ENCODE peak calls at places on chromosomes 4 and X, in nine cellular contexts. A, U, B, Z, S, O, V, Q and W are unnamed samples.

GRCh38 chrX:107718156-107718621 is 57.4 kb downstream of the TSC22D3 start:
- DNase-seq in A (peak; percentile 71), U (peak; percentile 78), B (peak; percentile 75), Z (peak; percentile 92), S (peak; percentile 69), O (peak; percentile 82), V (peak; percentile 92), Q (peak; percentile 82), W (peak; percentile 77)

GRCh38 chrX:115894087-115894486 is 276.5 kb upstream of the AGTR2 start:
- DNase-seq in A (peak; percentile 2), U (peak; percentile 33), B (no peak), Z (no peak), S (peak; percentile 35), O (peak; percentile 13), V (peak; percentile 91), Q (no peak), W (peak; percentile 39)

GRCh38 chr4:31071807-31072486 is 351.8 kb downstream of the PCDH7 start:
- DNase-seq in A (no peak), U (peak; percentile 15), B (no peak), Z (no peak), S (no peak), O (no peak), V (no peak), Q (no peak), W (no peak)

GRCh38 chr4:67721317-67721769 is 20.4 kb upstream of the UBA6 start:
- DNase-seq in A (no peak), U (no peak), B (no peak), Z (no peak), S (no peak), O (no peak), V (no peak), Q (no peak), W (no peak)

GRCh38 chrX:135295238-135295943 is 13.9 kb upstream of the ETDC start:
- DNase-seq in A (no peak), U (peak; percentile 39), B (no peak), Z (peak; percentile 54), S (no peak), O (peak; percentile 81), V (peak; percentile 61), Q (peak; percentile 80), W (peak; percentile 79)

GRCh38 chr4:20486433-20486832 is 213.8 kb upstream of the PACRGL start:
- DNase-seq in A (no peak), U (no peak), B (no peak), Z (no peak), S (no peak), O (no peak), V (no peak), Q (no peak), W (no peak)

GRCh38 chr4:56823933-56824600 is 2.6 kb upstream of the SPINK2 start:
- DNase-seq in A (no peak), U (no peak), B (no peak), Z (no peak), S (no peak), O (no peak), V (no peak), Q (no peak), W (no peak)

GRCh38 chrX:50988649-50989048 is 78.1 kb downstream of the BMP15 start:
- DNase-seq in A (no peak), U (peak; percentile 33), B (peak; percentile 53), Z (peak; percentile 38), S (peak; percentile 28), O (peak; percentile 53), V (peak; percentile 84), Q (peak; percentile 49), W (peak; percentile 11)

GRCh38 chrX:31832263-31832662 is 760.4 kb upstream of the FTHL17 start:
- DNase-seq in A (no peak), U (no peak), B (no peak), Z (no peak), S (peak; percentile 8), O (no peak), V (no peak), Q (no peak), W (no peak)

GRCh38 chrX:9204560-9204959 is 170.6 kb upstream of the FAM9B start:
- DNase-seq in A (no peak), U (peak; percentile 55), B (peak; percentile 54), Z (no peak), S (no peak), O (no peak), V (no peak), Q (no peak), W (no peak)

GRCh38 chr4:100295792-100296191 is 105.5 kb upstream of the DDIT4L start:
- DNase-seq in A (no peak), U (peak; percentile 56), B (peak; percentile 25), Z (no peak), S (peak; percentile 43), O (no peak), V (no peak), Q (no peak), W (no peak)

GRCh38 chrX:94057385-94057784 is 383.4 kb downstream of the FAM133A start:
- DNase-seq in A (no peak), U (no peak), B (peak; percentile 1), Z (no peak), S (peak; percentile 52), O (no peak), V (no peak), Q (peak; percentile 3), W (peak; percentile 9)

GRCh38 chr4:18022572-18023039 is 1.1 kb upstream of the LCORL start:
- DNase-seq in A (no peak), U (peak; percentile 5), B (peak; percentile 24), Z (peak; percentile 11), S (no peak), O (peak; percentile 39), V (no peak), Q (no peak), W (peak; percentile 18)

GRCh38 chr4:18021470-18021719 is 160 bp downstream of the LCORL start:
- DNase-seq in A (no peak), U (peak; percentile 20), B (no peak), Z (no peak), S (no peak), O (no peak), V (no peak), Q (no peak), W (no peak)

GRCh38 chr4:18020671-18021469 is 685 bp downstream of the LCORL start:
- DNase-seq in A (peak; percentile 45), U (peak; percentile 83), B (peak; percentile 87), Z (peak; percentile 85), S (peak; percentile 70), O (peak; percentile 92), V (peak; percentile 83), Q (peak; percentile 91), W (peak; percentile 53)

GRCh38 chr4:18021720-18022571 is at the start of gene LCORL:
- DNase-seq in A (peak; percentile 93), U (peak; percentile 95), B (peak; percentile 98), Z (peak; percentile 97), S (peak; percentile 96), O (peak; percentile 98), V (peak; percentile 98), Q (peak; percentile 97), W (peak; percentile 97)

DNA sequence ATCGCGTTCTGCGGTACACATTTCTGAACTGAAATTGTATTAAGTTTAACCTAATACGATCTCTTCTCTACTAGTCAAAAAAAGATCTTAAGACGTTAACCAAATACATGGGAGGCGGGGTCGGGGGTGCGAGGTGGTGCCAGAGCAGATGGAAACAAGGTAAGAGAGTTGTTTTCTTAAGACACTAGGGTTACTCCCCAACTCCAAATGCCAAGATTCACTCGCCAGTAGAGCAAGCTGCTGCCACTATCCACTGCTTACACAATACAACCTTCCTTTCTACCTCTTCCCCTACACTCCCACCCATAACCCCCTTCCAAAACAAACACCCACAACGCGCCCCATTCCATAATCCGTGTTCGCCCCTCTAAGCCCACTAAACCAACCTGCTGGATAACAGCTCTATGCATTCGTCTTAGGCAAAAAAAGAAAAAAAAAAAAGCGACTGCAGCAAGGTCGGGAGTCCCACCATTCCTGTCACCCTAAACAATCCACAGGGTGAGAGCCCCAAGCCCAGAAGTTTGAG is 1.3 kb downstream of the LCORL start:
- DNase-seq in A (no peak), U (peak; percentile 12), B (peak; percentile 45), Z (peak; percentile 8), S (peak; percentile 13), O (peak; percentile 18), V (peak; percentile 65), Q (peak; percentile 25), W (peak; percentile 30)
- H2AFZ ChIP-seq in A (no peak overlapping the region), U (peak overlapping the region; percentile 96), B (peak overlapping the region; percentile 99), Z (peak overlapping the region; percentile 95), S (peak overlapping the region; percentile 100), O (no peak overlapping the region), V (no peak overlapping the region), Q (no peak overlapping the region), W (no peak overlapping the region)

GRCh38 chr4:85869156-85869555 is 394.2 kb downstream of the ARHGAP24 start:
- DNase-seq in A (no peak), U (no peak), B (no peak), Z (no peak), S (no peak), O (no peak), V (no peak), Q (peak; percentile 6), W (no peak)

GRCh38 chr4:85867281-85867680 is 392.3 kb downstream of the ARHGAP24 start:
- DNase-seq in A (no peak), U (no peak), B (peak; percentile 61), Z (no peak), S (no peak), O (no peak), V (no peak), Q (no peak), W (no peak)

GRCh38 chr4:85865256-85865655 is 390.3 kb downstream of the ARHGAP24 start:
- DNase-seq in A (no peak), U (no peak), B (no peak), Z (no peak), S (no peak), O (no peak), V (no peak), Q (no peak), W (no peak)

GRCh38 chr4:85864806-85865205 is 389.9 kb downstream of the ARHGAP24 start:
- DNase-seq in A (no peak), U (no peak), B (no peak), Z (no peak), S (no peak), O (no peak), V (no peak), Q (no peak), W (no peak)

DNA sequence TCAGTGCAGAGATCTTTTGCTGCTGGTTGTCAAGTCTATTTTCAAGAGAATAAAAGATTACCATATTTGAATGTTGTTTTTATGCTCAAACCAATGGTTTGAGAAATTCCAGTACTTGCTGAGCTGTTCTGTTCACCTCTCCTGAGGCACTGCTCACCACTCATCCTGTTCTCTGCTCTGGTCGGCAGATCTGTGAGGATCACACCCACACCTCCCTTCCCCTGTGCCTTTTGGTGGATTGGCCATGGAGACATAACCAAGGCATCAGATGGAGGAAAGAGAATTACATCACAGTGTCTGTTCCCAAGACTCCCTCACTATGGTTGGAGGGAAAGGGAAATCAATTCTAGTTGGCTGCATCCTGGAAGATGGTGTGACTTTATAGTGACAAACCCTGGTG is 391.6 kb downstream of the ARHGAP24 start:
- DNase-seq in A (no peak), U (no peak), B (peak; percentile 24), Z (no peak), S (no peak), O (no peak), V (no peak), Q (no peak), W (no peak)
- H2AFZ ChIP-seq in A (no peak overlapping the region), U (peak overlapping the region; percentile 28), B (no peak overlapping the region), Z (no peak overlapping the region), S (no peak overlapping the region), O (peak overlapping the region; percentile 86), V (no peak overlapping the region), Q (peak overlapping the region; percentile 83), W (no peak overlapping the region)

GRCh38 chr4:73068496-73069337 is 799 bp downstream of the COX18 start:
- DNase-seq in A (no peak), U (peak; percentile 32), B (peak; percentile 54), Z (peak; percentile 14), S (peak; percentile 37), O (peak; percentile 21), V (peak; percentile 85), Q (peak; percentile 22), W (peak; percentile 39)
- H2AFZ ChIP-seq in A (no peak overlapping the region), U (peak overlapping the region; percentile 95), B (peak overlapping the region; percentile 92), Z (peak overlapping the region; percentile 75), S (peak overlapping the region; percentile 83), O (peak overlapping the region; percentile 78), V (peak overlapping the region; percentile 62), Q (peak overlapping the region; percentile 24), W (peak overlapping the region; percentile 59)

GRCh38 chr4:151690884-151691283 is 69.9 kb downstream of the GATB start:
- DNase-seq in A (no peak), U (no peak), B (peak; percentile 70), Z (no peak), S (no peak), O (no peak), V (no peak), Q (no peak), W (no peak)
- H2AFZ ChIP-seq in A (no peak overlapping the region), U (no peak overlapping the region), B (no peak overlapping the region), Z (no peak overlapping the region), S (no peak overlapping the region), O (no peak overlapping the region), V (no peak overlapping the region), Q (no peak overlapping the region), W (no peak overlapping the region)